ENCODE peak calls at places on chromosome 12, in eight cellular contexts. M is GM23248, V is OCI-LY7, R is PC-3, O is HCT116, X is MM.1S, L is GM23338, A is SK-N-SH. G is an unnamed sample. For H3K4me1 and H3K9me2, the result is how much of the 10 kb centered on the place peaks cover.

GRCh38 chr12:108629156-108629555 is 4.5 kb downstream of the SELPLG start:
- DNase-seq in V (no peak), R (no peak), M (no peak), X (no peak), L (no peak), O (no peak), A (no peak), G (no peak)

GRCh38 chr12:124841558-124841945 is 22.1 kb downstream of the SCARB1 start:
- DNase-seq in L (no peak), X (no peak), A (no peak), M (no peak), O (no peak), V (no peak), R (no peak), G (no peak)

GRCh38 chr12:103785243-103786031 is 55.6 kb downstream of the NT5DC3 start:
- DNase-seq in L (no peak), X (no peak), V (no peak), O (no peak), M (peak), A (no peak), R (no peak), G (no peak)

GRCh38 chr12:43957732-43958131 is 121.9 kb downstream of the TMEM117 start:
- DNase-seq in M (peak), A (peak), R (peak), X (peak), O (peak), L (peak), V (peak), G (peak)

GRCh38 chr12:94618995-94619695 is 31.2 kb downstream of the TMCC3 start:
- DNase-seq in M (peak), V (no peak), L (no peak), R (peak), X (no peak), A (no peak), O (peak), G (no peak)

GRCh38 chr12:1716911-1717310 is 26.0 kb downstream of the ADIPOR2 start:
- DNase-seq in R (no peak), X (no peak), A (no peak), O (no peak), L (no peak), V (no peak), M (peak), G (no peak)

GRCh38 chr12:19186722-19187661 is 57.5 kb downstream of the PLEKHA5 start:
- DNase-seq in O (peak), L (peak), V (peak), A (peak), M (peak), R (peak), X (peak), G (peak)

GRCh38 chr12:6370994-6371754 is 4.2 kb downstream of the SCNN1A start:
- DNase-seq in R (peak), X (no peak), V (no peak), O (peak), M (peak), A (no peak), L (peak), G (peak)

GRCh38 chr12:119602695-119603094 is 9.1 kb downstream of the TMEM233 start:
- DNase-seq in L (no peak), A (peak), O (no peak), M (no peak), V (no peak), R (no peak), X (no peak), G (no peak)

GRCh38 chr12:26097046-26097878 is 27.6 kb downstream of the BHLHE41 start:
- DNase-seq in M (peak), V (peak), X (peak), O (peak), L (peak), R (peak), A (peak), G (peak)

GRCh38 chr12:31732926-31733548 is 4.2 kb upstream of the AMN1 start:
- DNase-seq in M (peak), A (no peak), O (peak), R (peak), V (no peak), L (peak), X (no peak), G (peak)

GRCh38 chr12:46585854-46586621 is 213.5 kb upstream of the SLC38A2 start:
- DNase-seq in X (peak), O (peak), R (peak), L (peak), V (peak), M (peak), A (no peak), G (peak)

GRCh38 chr12:114917307-114917706 is 233.3 kb upstream of the TBX3 start:
- DNase-seq in L (no peak), V (no peak), X (no peak), A (no peak), O (no peak), R (no peak), M (peak), G (no peak)

GRCh38 chr12:15700595-15700994 is 88.6 kb downstream of the EPS8 start:
- DNase-seq in R (peak), O (peak), L (no peak), A (no peak), V (no peak), X (peak), M (peak), G (peak)

GRCh38 chr12:80186727-80187217 is 87.4 kb downstream of the OTOGL start:
- DNase-seq in O (peak), V (peak), X (peak), M (peak), A (peak), L (peak), R (peak), G (peak)

GRCh38 chr12:123529636-123530035 is 3.9 kb downstream of the RILPL1 start:
- DNase-seq in X (no peak), R (no peak), V (no peak), L (no peak), A (no peak), O (no peak), M (peak), G (no peak)
- H3K4me1 ChIP-seq in X (under half), R (under half), V (under half), L (under half), A (under half), O (under half), M (under half), G (under half)

GRCh38 chr12:69473229-69473628 is 3.0 kb downstream of the FRS2 start:
- DNase-seq in M (no peak), O (no peak), A (no peak), R (no peak), X (no peak), V (no peak), L (no peak), G (no peak)

GRCh38 chr12:69468237-69469026 is 1.8 kb upstream of the FRS2 start:
- DNase-seq in A (no peak), R (no peak), O (no peak), L (peak), M (peak), V (peak), X (no peak), G (no peak)

GRCh38 chr12:69469854-69470188 is 367 bp upstream of the FRS2 start:
- DNase-seq in O (no peak), L (no peak), R (no peak), V (no peak), A (no peak), M (no peak), X (no peak), G (no peak)

GRCh38 chr12:69471667-69472385 is 1.6 kb downstream of the FRS2 start:
- DNase-seq in A (no peak), V (no peak), R (no peak), X (no peak), M (peak), L (no peak), O (no peak), G (no peak)

GRCh38 chr12:69470189-69471094 is at the start of gene FRS2:
- DNase-seq in O (peak), V (peak), X (peak), L (peak), A (peak), R (peak), M (peak), G (peak)
- H3K9me2 ChIP-seq in O (under half), V (under half), X (under half), L (under half), A (under half), R (under half), M (under half), G (under half)

GRCh38 chr12:91183565-91183964 is 948 bp upstream of the DCN start:
- DNase-seq in X (no peak), V (no peak), A (no peak), M (no peak), L (peak), R (no peak), O (no peak), G (no peak)
- H3K4me1 ChIP-seq in X (under half), V (under half), A (under half), M (under half), L (under half), R (under half), O (under half), G (under half)

GRCh38 chr12:122020795-122021192 is 890 bp upstream of the BCL7A start:
- DNase-seq in R (no peak), M (no peak), V (peak), X (no peak), L (peak), O (no peak), A (no peak), G (no peak)
- H3K9me2 ChIP-seq in R (under half), M (under half), V (under half), X (under half), L (under half), O (under half), A (under half), G (under half)

G was measured in PC-9.